ENCODE peak calls at places on chromosomes 3 and 15, in eight cellular contexts. W, D, A, M, K, C, R and G are unnamed samples.

GRCh38 chr3:189101594-189101993 is 70.2 kb upstream of the TPRG1 start:
- DNase-seq in W (no peak), D (no peak), A (no peak), M (no peak), K (no peak), C (no peak), R (no peak), G (no peak)

GRCh38 chr3:134211797-134212196 is 38.9 kb downstream of the RYK start:
- DNase-seq in W (peak; percentile 50), D (peak; percentile 28), A (no peak), M (no peak), K (peak; percentile 44), C (peak; percentile 46), R (peak; percentile 72), G (peak; percentile 29)

GRCh38 chr3:152331018-152331541 is 62.4 kb downstream of the MBNL1 start:
- DNase-seq in W (no peak), D (no peak), A (peak; percentile 63), M (no peak), K (peak; percentile 30), C (peak; percentile 91), R (peak; percentile 93), G (no peak)

GRCh38 chr3:69723389-69723788 is 15.9 kb upstream of the MITF start:
- DNase-seq in W (no peak), D (no peak), A (no peak), M (no peak), K (peak; percentile 61), C (no peak), R (no peak), G (no peak)

GRCh38 chr3:135889417-135889816 is 76.1 kb upstream of the PPP2R3A start:
- DNase-seq in W (no peak), D (no peak), A (no peak), M (no peak), K (no peak), C (no peak), R (no peak), G (no peak)

GRCh38 chr3:105349988-105350387 is 16.7 kb upstream of the ALCAM start:
- DNase-seq in W (no peak), D (no peak), A (no peak), M (no peak), K (no peak), C (peak; percentile 57), R (no peak), G (no peak)

GRCh38 chr3:42906085-42906904 is at the start of gene ZNF662:
- DNase-seq in W (peak; percentile 65), D (no peak), A (no peak), M (peak; percentile 60), K (peak; percentile 52), C (no peak), R (no peak), G (peak; percentile 45)

GRCh38 chr3:52193059-52193458 is 4.9 kb upstream of the ALAS1 start:
- DNase-seq in W (peak; percentile 50), D (no peak), A (no peak), M (peak; percentile 38), K (peak; percentile 98), C (peak; percentile 69), R (peak; percentile 44), G (peak; percentile 72)

GRCh38 chr3:71684752-71685151 is 40.5 kb downstream of the EIF4E3 start:
- DNase-seq in W (no peak), D (no peak), A (no peak), M (no peak), K (peak; percentile 70), C (peak; percentile 85), R (peak; percentile 86), G (peak; percentile 19)

GRCh38 chr3:96814581-96815567 is at the start of gene EPHA6:
- DNase-seq in W (peak; percentile 52), D (peak; percentile 18), A (no peak), M (no peak), K (no peak), C (no peak), R (no peak), G (no peak)

GRCh38 chr3:99929409-99930139 is 111.9 kb downstream of the CMSS1 start:
- DNase-seq in W (no peak), D (no peak), A (no peak), M (peak; percentile 39), K (no peak), C (peak; percentile 36), R (peak; percentile 59), G (no peak)

GRCh38 chr3:186839874-186840641 is 2.5 kb upstream of the ADIPOQ start:
- DNase-seq in W (no peak), D (no peak), A (no peak), M (no peak), K (peak; percentile 17), C (peak; percentile 41), R (no peak), G (no peak)

GRCh38 chr15:49232407-49232806 is 62.4 kb downstream of the GALK2 start:
- DNase-seq in W (no peak), D (no peak), A (no peak), M (no peak), K (no peak), C (no peak), R (no peak), G (peak; percentile 31)

GRCh38 chr15:40252141-40252437 is 13.2 kb downstream of the PAK6 start:
- DNase-seq in W (peak; percentile 71), D (peak; percentile 32), A (no peak), M (no peak), K (no peak), C (no peak), R (no peak), G (no peak)

GRCh38 chr15:51499379-51499976 is 123.1 kb downstream of the DMXL2 start:
- DNase-seq in W (peak; percentile 58), D (no peak), A (no peak), M (no peak), K (no peak), C (peak; percentile 44), R (peak; percentile 63), G (peak; percentile 40)

GRCh38 chr15:39692464-39693327 is 89.9 kb downstream of the FSIP1 start:
- DNase-seq in W (no peak), D (peak; percentile 15), A (no peak), M (peak; percentile 42), K (no peak), C (no peak), R (no peak), G (peak; percentile 42)

GRCh38 chr3:125051715-125052581 is 3.8 kb downstream of the HEG1 start:
- DNase-seq in W (no peak), D (peak; percentile 31), A (no peak), M (peak; percentile 49), K (peak; percentile 57), C (peak; percentile 86), R (peak; percentile 91), G (peak; percentile 26)

GRCh38 chr3:15634671-15635661 is 33.4 kb downstream of the BTD start:
- DNase-seq in W (no peak), D (no peak), A (no peak), M (no peak), K (peak; percentile 33), C (peak; percentile 66), R (peak; percentile 66), G (no peak)

GRCh38 chr3:149970716-149971402 is at the start of gene PFN2:
- DNase-seq in W (peak; percentile 93), D (peak; percentile 78), A (peak; percentile 73), M (peak; percentile 76), K (peak; percentile 64), C (peak; percentile 63), R (peak; percentile 73), G (peak; percentile 62)